ENCODE peak calls at places on chromosomes 4 and X, in eight cellular contexts. E is choroid plexus epithelial cell, T is H54, P is type B pancreatic cell, A is A549, D is NCI-H2171 treated with DMSO at 0.1 percent for 48 hours, R is fibroblast of lung, F is H4. B is an unnamed sample.

GRCh38 chr4:49044270-49044669 is 58.2 kb downstream of the CWH43 start:
- DNase-seq in E (peak; percentile 1), R (no peak), F (no peak), A (no peak), D (no peak), T (no peak), P (no peak), B (no peak)

GRCh38 chr4:139223682-139224317 is 46.8 kb upstream of the ELF2 start:
- DNase-seq in P (no peak), D (no peak), E (peak; percentile 67), T (no peak), A (no peak), F (no peak), R (peak; percentile 80), B (no peak)

GRCh38 chr4:140567722-140568121 is 1.0 kb downstream of the UCP1 start:
- DNase-seq in P (no peak), E (peak; percentile 4), D (no peak), R (peak; percentile 12), A (no peak), F (no peak), T (no peak), B (no peak)

GRCh38 chrX:115630204-115630603 is 69.2 kb downstream of the PLS3 start:
- DNase-seq in P (no peak), T (no peak), F (no peak), A (no peak), R (peak; percentile 44), E (no peak), D (no peak), B (no peak)

GRCh38 chr4:17758459-17758858 is 23.0 kb downstream of the FAM184B start:
- DNase-seq in E (no peak), D (peak; percentile 83), A (no peak), F (no peak), R (no peak), P (no peak), T (no peak), B (no peak)

GRCh38 chr4:123351713-123352112 is 44.9 kb upstream of the SPRY1 start:
- DNase-seq in A (no peak), E (no peak), F (no peak), P (no peak), T (no peak), D (no peak), R (no peak), B (no peak)

GRCh38 chr4:139669859-139670258 is 4.2 kb downstream of the MGST2 start:
- DNase-seq in D (no peak), F (no peak), R (no peak), E (no peak), A (no peak), T (no peak), P (no peak), B (no peak)

GRCh38 chrX:15749642-15750610 is 11.9 kb downstream of the CA5B start:
- DNase-seq in R (peak; percentile 6), P (no peak), D (no peak), A (no peak), T (no peak), E (no peak), F (peak; percentile 7), B (peak; percentile 44)

GRCh38 chr4:1593881-1594345 is 90.2 kb downstream of the FAM53A start:
- DNase-seq in P (no peak), E (no peak), T (no peak), R (no peak), D (no peak), A (no peak), F (no peak), B (no peak)

GRCh38 chrX:9291666-9292065 is 173.2 kb upstream of the TBL1X start:
- DNase-seq in F (no peak), T (no peak), R (no peak), A (no peak), D (peak; percentile 82), E (peak; percentile 5), P (peak; percentile 72), B (no peak)

GRCh38 chrX:47202316-47202715 is 8.7 kb downstream of the UBA1 start:
- DNase-seq in P (no peak), F (no peak), R (no peak), D (no peak), E (no peak), T (no peak), A (no peak), B (no peak)

GRCh38 chr4:10688827-10689226 is 4.3 kb upstream of the CLNK start:
- DNase-seq in P (no peak), T (no peak), F (no peak), E (no peak), A (no peak), R (no peak), D (no peak), B (no peak)

GRCh38 chrX:102832661-102833060 is 104.4 kb upstream of the RAB40AL start:
- DNase-seq in T (peak; percentile 51), F (peak; percentile 63), D (peak; percentile 5), P (no peak), A (peak; percentile 33), R (peak; percentile 76), E (peak; percentile 67), B (no peak)

GRCh38 chr4:25030283-25031076 is at the start of gene LGI2:
- DNase-seq in E (peak; percentile 4), R (peak; percentile 37), T (no peak), F (no peak), P (peak; percentile 74), A (no peak), D (peak; percentile 3), B (no peak)

GRCh38 chrX:81195712-81196111 is 6.0 kb downstream of the HMGN5 start:
- DNase-seq in R (peak; percentile 23), P (no peak), D (peak; percentile 16), F (peak; percentile 41), E (peak; percentile 74), T (peak; percentile 12), A (peak; percentile 13), B (peak; percentile 37)

GRCh38 chr4:150264595-150265141 is 186.4 kb downstream of the DCLK2 start:
- DNase-seq in D (no peak), E (peak; percentile 46), A (no peak), R (peak; percentile 37), P (no peak), T (no peak), F (no peak), B (no peak)

B was measured in CD8-positive, alpha-beta memory T cell.